ENCODE peak calls at places on chromosomes 3 and 15, in six cellular contexts. Z, W, B, R, C and L are unnamed samples.
A peak's percentile ranks its signal among the peaks of the same experiment; 100 is the strongest.

GRCh38 chr3:126412841-126413692 is 18.4 kb downstream of the CFAP100 start:
- DNase-seq in Z (no peak), W (no peak), B (no peak), R (no peak), C (no peak), L (no peak)

GRCh38 chr15:50330921-50331320 is 24.1 kb downstream of the GABPB1 start:
- DNase-seq in Z (no peak), W (no peak), B (no peak), R (no peak), C (no peak), L (no peak)

GRCh38 chr3:194781617-194782016 is 95.9 kb downstream of the FAM43A start:
- DNase-seq in Z (no peak), W (no peak), B (no peak), R (no peak), C (no peak), L (no peak)

GRCh38 chr15:100131321-100132224 is 210.2 kb downstream of the ADAMTS17 start:
- DNase-seq in Z (no peak), W (peak; percentile 67), B (peak; percentile 75), R (peak; percentile 46), C (no peak), L (no peak)

GRCh38 chr15:72200395-72201237 is 3.0 kb upstream of the GRAMD2A start:
- DNase-seq in Z (no peak), W (peak; percentile 28), B (no peak), R (no peak), C (no peak), L (no peak)

GRCh38 chr3:38190481-38190881 is 25.1 kb downstream of the OXSR1 start:
- DNase-seq in Z (no peak), W (no peak), B (no peak), R (no peak), C (no peak), L (no peak)

GRCh38 chr3:105647047-105647446 is 221.8 kb downstream of the CBLB start:
- DNase-seq in Z (no peak), W (no peak), B (no peak), R (peak; percentile 59), C (no peak), L (no peak)

GRCh38 chr3:58899159-58899952 is 150.5 kb downstream of the CFAP20DC start:
- DNase-seq in Z (no peak), W (peak; percentile 68), B (peak; percentile 68), R (peak; percentile 22), C (no peak), L (no peak)

GRCh38 chr3:89571707-89572106 is 464.3 kb downstream of the EPHA3 start:
- DNase-seq in Z (peak; percentile 4), W (no peak), B (peak; percentile 46), R (no peak), C (no peak), L (no peak)

GRCh38 chr3:194137314-194138097 is 1.6 kb downstream of the HES1 start:
- DNase-seq in Z (peak; percentile 84), W (peak; percentile 67), B (peak; percentile 73), R (peak; percentile 90), C (peak; percentile 19), L (peak; percentile 89)

GRCh38 chr3:195893121-195893449 is 15.3 kb downstream of the TNK2 start:
- DNase-seq in Z (peak; percentile 86), W (no peak), B (peak; percentile 85), R (no peak), C (no peak), L (peak; percentile 64)

GRCh38 chr15:31398677-31399260 is 72.1 kb downstream of the KLF13 start:
- DNase-seq in Z (no peak), W (peak; percentile 47), B (peak; percentile 43), R (no peak), C (no peak), L (no peak)

GRCh38 chr15:78629031-78629715 is 8.4 kb upstream of the CHRNA3 start:
- DNase-seq in Z (no peak), W (no peak), B (no peak), R (no peak), C (no peak), L (no peak)

GRCh38 chr15:89157061-89157460 is 64.3 kb downstream of the RLBP1 start:
- DNase-seq in Z (no peak), W (no peak), B (no peak), R (no peak), C (no peak), L (no peak)

GRCh38 chr3:112053229-112053628 is 18.7 kb downstream of the TMPRSS7 start:
- DNase-seq in Z (no peak), W (no peak), B (no peak), R (no peak), C (no peak), L (no peak)

GRCh38 chr3:112598731-112599130 is 36.9 kb downstream of the SLC35A5 start:
- DNase-seq in Z (no peak), W (no peak), B (no peak), R (no peak), C (no peak), L (no peak)

GRCh38 chr15:40322531-40323238 is 807 bp upstream of the INAFM2 start:
- DNase-seq in Z (peak; percentile 43), W (no peak), B (no peak), R (no peak), C (no peak), L (no peak)

GRCh38 chr3:140207541-140207940 is 272.6 kb downstream of the CLSTN2 start:
- DNase-seq in Z (peak; percentile 76), W (no peak), B (no peak), R (no peak), C (no peak), L (no peak)

GRCh38 chr15:84681822-84682221 is 23.8 kb upstream of the NMB start:
- DNase-seq in Z (no peak), W (peak; percentile 78), B (no peak), R (no peak), C (peak; percentile 43), L (no peak)

GRCh38 chr3:127722928-127723603 is 50.3 kb downstream of the ABTB1 start:
- DNase-seq in Z (peak; percentile 80), W (no peak), B (no peak), R (no peak), C (no peak), L (no peak)

GRCh38 chr15:62957130-62957529 is 85.4 kb upstream of the TPM1 start:
- DNase-seq in Z (no peak), W (no peak), B (no peak), R (no peak), C (no peak), L (no peak)

GRCh38 chr3:139572847-139573672 is 33.5 kb upstream of the RBP1 start:
- DNase-seq in Z (no peak), W (no peak), B (peak; percentile 53), R (no peak), C (no peak), L (no peak)